ENCODE peak calls at places on chromosomes 11 and 22, in ten cellular contexts. H is CD8-positive, alpha-beta T cell; O is ascending aorta; I is PC-3; E is aorta; J is CD8-positive, alpha-beta memory T cell; C is Panc1; X is esophagus squamous epithelium; U is neuronal stem cell; G is mesendoderm. W is an unnamed sample.
A peak's percentile ranks its signal among the peaks of the same experiment; 100 is the strongest.

GRCh38 chr11:122207505-122207904 is 91.5 kb upstream of the BLID start:
- DNase-seq in O (no peak), E (no peak), C (no peak), H (no peak), U (no peak), J (no peak), G (no peak), X (no peak), I (no peak), W (no peak)

GRCh38 chr11:88051386-88051785 is 123.9 kb downstream of the RAB38 start:
- DNase-seq in X (no peak), E (no peak), O (no peak), G (no peak), I (peak; percentile 91), U (no peak), C (no peak), H (no peak), J (no peak), W (no peak)

GRCh38 chr11:639324-639977 is 2.4 kb downstream of the DRD4 start:
- DNase-seq in U (no peak), I (no peak), X (no peak), E (no peak), C (no peak), O (no peak), J (no peak), G (no peak), H (no peak), W (no peak)

GRCh38 chr11:129992161-129992944 is 10.3 kb downstream of the PRDM10 start:
- DNase-seq in G (peak; percentile 84), O (no peak), U (no peak), C (no peak), X (no peak), I (peak; percentile 53), H (no peak), J (no peak), E (no peak), W (peak; percentile 19)

GRCh38 chr11:95520765-95521542 is 268.6 kb downstream of the FAM76B start:
- DNase-seq in C (no peak), X (no peak), G (no peak), E (no peak), J (no peak), I (peak; percentile 62), H (no peak), O (no peak), U (no peak), W (no peak)

GRCh38 chr11:106276126-106276525 is 198.7 kb downstream of the AASDHPPT start:
- DNase-seq in I (peak; percentile 17), H (no peak), O (no peak), G (no peak), J (no peak), X (no peak), E (no peak), C (no peak), U (no peak), W (no peak)

GRCh38 chr22:46812786-46813185 is 50.3 kb downstream of the TBC1D22A start:
- DNase-seq in G (no peak), H (no peak), J (no peak), U (no peak), E (no peak), O (no peak), X (no peak), C (no peak), I (no peak), W (no peak)

GRCh38 chr11:85752890-85753581 is 57.9 kb downstream of the SYTL2 start:
- DNase-seq in E (no peak), X (no peak), G (no peak), U (no peak), C (no peak), O (peak; percentile 34), I (no peak), J (peak; percentile 88), H (peak; percentile 87), W (peak; percentile 88)

GRCh38 chr11:128626913-128627665 is 39.7 kb upstream of the ETS1 start:
- DNase-seq in O (no peak), I (no peak), C (no peak), J (no peak), H (peak; percentile 45), G (no peak), U (no peak), E (no peak), X (no peak), W (no peak)

GRCh38 chr11:8911040-8911823 is at the start of gene AKIP1:
- DNase-seq in C (no peak), I (peak; percentile 91), U (peak; percentile 98), J (peak; percentile 80), O (peak; percentile 81), G (peak; percentile 99), E (peak; percentile 99), H (peak; percentile 85), X (peak; percentile 56), W (peak; percentile 78)

GRCh38 chr11:1279674-1280055 is 29.8 kb downstream of the TOLLIP start:
- DNase-seq in E (no peak), C (no peak), J (no peak), O (no peak), I (no peak), G (no peak), U (no peak), H (no peak), X (no peak), W (no peak)

GRCh38 chr11:80285076-80285790 is 844.4 kb upstream of the TENM4 start:
- DNase-seq in E (no peak), X (no peak), J (no peak), O (no peak), G (no peak), C (no peak), U (no peak), H (no peak), I (peak; percentile 44), W (no peak)

GRCh38 chr11:46521947-46522681 is 71.7 kb downstream of the AMBRA1 start:
- DNase-seq in X (no peak), U (no peak), H (no peak), O (no peak), C (no peak), J (no peak), E (no peak), G (peak; percentile 59), I (peak; percentile 5), W (no peak)

GRCh38 chr11:110805764-110806163 is 93.5 kb upstream of the ARHGAP20 start:
- DNase-seq in G (no peak), E (no peak), H (no peak), C (no peak), X (no peak), I (no peak), O (no peak), J (no peak), U (no peak), W (no peak)

GRCh38 chr11:110812334-110812733 is 100.1 kb upstream of the ARHGAP20 start:
- DNase-seq in G (no peak), E (no peak), U (no peak), H (no peak), I (no peak), O (no peak), J (no peak), C (no peak), X (no peak), W (no peak)

GRCh38 chr11:110809800-110810199 is 97.6 kb upstream of the ARHGAP20 start:
- DNase-seq in H (no peak), O (no peak), I (no peak), J (no peak), U (no peak), C (no peak), E (no peak), G (no peak), X (no peak), W (no peak)

GRCh38 chr11:110808291-110808690 is 96.1 kb upstream of the ARHGAP20 start:
- DNase-seq in G (no peak), O (no peak), C (no peak), U (no peak), H (no peak), X (no peak), E (no peak), I (no peak), J (no peak), W (no peak)
- H3K4me1 ChIP-seq in G (no peaks in the 10 kb centered on the region), O (no peaks in the 10 kb centered on the region), C (no peaks in the 10 kb centered on the region), U (no peaks in the 10 kb centered on the region), H (no peaks in the 10 kb centered on the region), X (no peaks in the 10 kb centered on the region), E (no peaks in the 10 kb centered on the region), I (no peaks in the 10 kb centered on the region), J (no peaks in the 10 kb centered on the region), W (no peaks in the 10 kb centered on the region)

DNA sequence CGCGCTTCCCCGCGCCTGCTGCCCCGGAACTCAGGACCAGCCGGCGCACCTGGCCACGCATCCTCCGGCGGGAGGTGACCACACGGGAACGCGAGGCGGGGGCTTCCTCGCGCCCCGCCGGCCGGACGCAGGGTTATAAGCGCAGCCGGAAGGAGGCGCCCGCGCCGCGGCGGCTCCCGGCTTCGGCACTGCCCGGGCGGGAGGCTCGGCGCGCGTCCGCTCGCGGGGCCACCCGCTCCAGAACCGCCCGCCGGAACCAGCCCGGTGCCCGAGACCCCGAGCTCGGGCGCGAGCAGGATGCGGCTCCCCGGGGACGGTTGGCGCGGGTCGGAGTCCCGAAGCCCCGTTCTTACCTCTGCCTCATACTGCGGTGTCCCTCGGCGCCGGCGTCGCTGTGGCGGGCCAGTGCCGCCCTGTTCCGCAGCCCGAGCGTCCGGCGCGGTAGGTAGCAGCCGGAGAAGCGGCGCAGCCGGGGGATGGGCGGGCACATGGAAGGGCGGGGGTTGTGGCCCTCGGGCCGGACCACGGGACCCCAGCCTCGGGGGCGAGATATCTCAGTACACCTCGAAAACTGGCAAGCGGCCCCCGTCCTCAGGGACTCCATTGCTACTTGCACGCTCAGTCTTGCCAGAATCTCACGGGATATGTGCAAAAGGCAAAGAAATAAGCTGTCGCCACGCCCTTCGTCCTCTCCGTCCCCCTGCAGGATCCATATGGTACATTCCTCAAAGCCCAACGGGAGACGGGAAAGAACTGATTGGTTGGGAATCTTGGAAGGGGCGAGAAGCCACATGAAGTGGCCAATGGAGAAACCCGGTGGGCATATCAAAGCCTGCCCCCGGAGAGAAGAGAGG is 23.1 kb downstream of the MICAL3 start:
- DNase-seq in X (peak; percentile 59), E (peak; percentile 96), G (peak; percentile 99), I (peak; percentile 93), O (peak; percentile 65), J (peak; percentile 48), U (peak; percentile 98), H (peak; percentile 74), C (peak; percentile 81), W (peak; percentile 24)
- H3K4me3 ChIP-seq in X (peak overlapping the region; percentile 84), E (peak overlapping the region; percentile 85), G (peak overlapping the region; percentile 72), I (peak overlapping the region; percentile 85), O (peak overlapping the region; percentile 98), J (peak overlapping the region; percentile 92), U (peak overlapping the region; percentile 66), H (peak overlapping the region; percentile 92), C (peak overlapping the region; percentile 64), W (peak overlapping the region; percentile 84)

GRCh38 chr11:66877585-66877984 is 20.7 kb downstream of the LRFN4 start:
- DNase-seq in I (no peak), H (no peak), G (no peak), X (no peak), E (no peak), O (no peak), J (no peak), U (no peak), C (no peak), W (no peak)
- H3K4me1 ChIP-seq in I (peaks cover 20% of the 10 kb centered on the region), H (peaks cover 12% of the 10 kb centered on the region), G (no peaks in the 10 kb centered on the region), X (peaks cover 27% of the 10 kb centered on the region), E (no peaks in the 10 kb centered on the region), O (no peaks in the 10 kb centered on the region), J (peaks cover 13% of the 10 kb centered on the region), U (peaks cover 14% of the 10 kb centered on the region), C (peaks cover 19% of the 10 kb centered on the region), W (peaks cover 9% of the 10 kb centered on the region)

GRCh38 chr11:59845399-59845798 is at the start of gene CBLIF:
- DNase-seq in I (no peak), E (no peak), G (no peak), H (no peak), J (no peak), U (no peak), O (no peak), C (no peak), X (no peak), W (no peak)
- H3K4me3 ChIP-seq in I (no peak within 1 kb of the TSS), E (no peak within 1 kb of the TSS), G (no peak within 1 kb of the TSS), H (no peak within 1 kb of the TSS), J (no peak within 1 kb of the TSS), U (no peak within 1 kb of the TSS), O (no peak within 1 kb of the TSS), C (no peak within 1 kb of the TSS), X (no peak within 1 kb of the TSS), W (no peak within 1 kb of the TSS)

GRCh38 chr11:62459080-62459479 is 40.2 kb downstream of the SCGB1A1 start:
- DNase-seq in C (no peak), X (no peak), I (no peak), U (no peak), J (no peak), G (no peak), O (no peak), E (no peak), H (no peak), W (no peak)
- H3K4me1 ChIP-seq in C (peaks cover 25% of the 10 kb centered on the region), X (no peaks in the 10 kb centered on the region), I (peaks cover 15% of the 10 kb centered on the region), U (peaks cover 1% of the 10 kb centered on the region), J (no peaks in the 10 kb centered on the region), G (peaks cover 2% of the 10 kb centered on the region), O (no peaks in the 10 kb centered on the region), E (no peaks in the 10 kb centered on the region), H (no peaks in the 10 kb centered on the region), W (no peaks in the 10 kb centered on the region)

W was measured in effector memory CD4-positive, alpha-beta T cell.